ENCODE peak calls at places on chromosomes 6 and 20, in ten cellular contexts. S is type B pancreatic cell; F is stimulated activated naive CD8-positive, alpha-beta T cell treated with anti-CD3 and anti-CD28 coated beads, Interleukin-15, Interleukin-2, amounts not matched to agents 100 U/mL and 50 U/mL, for 24 hours; N is nephron progenitor cell; V is ovary; X is NCI-H446 treated with DMSO at 0.1 percent for 48 hours; A is effector memory CD4-positive, alpha-beta T cell; G is H4; P is H9; T is GF-D8. E is an unnamed sample.

GRCh38 chr20:62786100-62786499 is 10.2 kb upstream of the MRGBP start:
- DNase-seq in A (no peak), N (no peak), V (no peak), G (no peak), P (no peak), X (no peak), T (no peak), S (no peak), F (no peak), E (no peak)

GRCh38 chr6:113185299-113185698 is 671.8 kb upstream of the MARCKS start:
- DNase-seq in X (no peak), T (no peak), F (no peak), V (no peak), N (no peak), A (no peak), S (no peak), P (no peak), G (no peak), E (no peak)

GRCh38 chr6:16505711-16506362 is 255.4 kb downstream of the ATXN1 start:
- DNase-seq in A (no peak), G (no peak), X (peak), N (no peak), V (no peak), T (no peak), F (no peak), P (no peak), S (no peak), E (peak)

GRCh38 chr20:48597521-48598302 is 230.1 kb downstream of the PREX1 start:
- DNase-seq in P (no peak), V (no peak), F (no peak), X (no peak), S (no peak), T (no peak), N (no peak), G (peak), A (no peak), E (no peak)

GRCh38 chr20:45346851-45347250 is 1.4 kb downstream of the SDC4 start:
- DNase-seq in S (no peak), G (no peak), T (no peak), F (no peak), P (no peak), N (no peak), V (no peak), A (no peak), X (no peak), E (no peak)

GRCh38 chr6:31128093-31128676 is 7.9 kb upstream of the CDSN start:
- DNase-seq in N (peak), G (peak), P (peak), T (no peak), X (no peak), A (peak), F (peak), V (peak), S (no peak), E (peak)

GRCh38 chr20:24469116-24470030 is at the start of gene SYNDIG1:
- DNase-seq in V (peak), N (peak), T (no peak), G (no peak), F (peak), P (peak), A (no peak), X (peak), S (no peak), E (peak)

GRCh38 chr6:152161501-152161900 is 354.0 kb downstream of the ESR1 start:
- DNase-seq in A (no peak), G (peak), V (no peak), F (no peak), X (no peak), P (no peak), S (no peak), T (no peak), N (no peak), E (no peak)

GRCh38 chr6:74268821-74269600 is 573.0 kb downstream of the CD109 start:
- DNase-seq in P (no peak), F (no peak), N (no peak), S (no peak), X (no peak), V (no peak), A (no peak), T (no peak), G (no peak), E (no peak)

GRCh38 chr6:3341467-3341866 is 82.7 kb downstream of the PSMG4 start:
- DNase-seq in V (no peak), S (no peak), A (no peak), N (no peak), X (no peak), T (no peak), F (no peak), P (peak), G (peak), E (no peak)

GRCh38 chr6:98769546-98769945 is 64.8 kb upstream of the POU3F2 start:
- DNase-seq in T (no peak), P (peak), S (no peak), X (no peak), V (no peak), N (no peak), A (no peak), F (peak), G (no peak), E (peak)

GRCh38 chr6:117448011-117448410 is 22.3 kb upstream of the ROS1 start:
- DNase-seq in X (no peak), P (no peak), G (peak), V (no peak), S (no peak), A (no peak), T (no peak), N (no peak), F (no peak), E (no peak)

GRCh38 chr6:35213161-35213823 is 464 bp upstream of the SCUBE3 start:
- DNase-seq in F (no peak), X (no peak), N (peak), P (peak), G (no peak), A (no peak), S (peak), T (no peak), V (no peak), E (peak)

GRCh38 chr6:33993653-33994052 is 152.2 kb downstream of the GRM4 start:
- DNase-seq in V (no peak), G (no peak), A (no peak), S (peak), T (no peak), N (no peak), P (no peak), X (no peak), F (no peak), E (no peak)

GRCh38 chr20:17542481-17542880 is 11.3 kb upstream of the BFSP1 start:
- DNase-seq in F (no peak), G (no peak), N (no peak), P (no peak), V (no peak), S (no peak), T (no peak), X (no peak), A (no peak), E (no peak)

GRCh38 chr6:107698146-107698545 is 126.0 kb downstream of the SCML4 start:
- DNase-seq in V (no peak), A (no peak), S (no peak), X (no peak), G (peak), T (no peak), P (peak), F (no peak), N (no peak), E (no peak)

GRCh38 chr6:42390228-42390934 is 61.3 kb downstream of the TRERF1 start:
- DNase-seq in G (no peak), P (no peak), S (no peak), X (no peak), F (peak), V (no peak), N (no peak), T (no peak), A (peak), E (no peak)

GRCh38 chr20:64247312-64247627 is 8.3 kb upstream of the PCMTD2 start:
- DNase-seq in X (no peak), P (no peak), F (no peak), S (no peak), N (no peak), V (peak), T (no peak), A (no peak), G (no peak), E (no peak)

GRCh38 chr6:110748458-110748857 is 66.8 kb downstream of the CDK19 start:
- DNase-seq in X (no peak), T (no peak), V (no peak), P (no peak), N (no peak), A (no peak), F (no peak), G (no peak), S (no peak), E (no peak)

E was measured in hepatocyte.